ENCODE peak calls at places on chromosomes 7 and 10, in four cellular contexts. B is H1, T is mesenchymal stem cell, U is neuronal stem cell. S is an unnamed sample.

GRCh38 chr7:45662540-45663166 is 88.5 kb downstream of the ADCY1 start:
- DNase-seq in B (no peak), T (no peak), U (no peak), S (peak)

GRCh38 chr7:45174328-45174610 is 16.7 kb downstream of the RAMP3 start:
- DNase-seq in B (no peak), T (no peak), U (no peak), S (no peak)

GRCh38 chr7:1733908-1734252 is 63.8 kb downstream of the ELFN1 start:
- DNase-seq in B (no peak), T (no peak), U (no peak), S (no peak)

GRCh38 chr10:122688293-122688989 is 11.2 kb downstream of the C10orf120 start:
- DNase-seq in B (no peak), T (no peak), U (no peak), S (no peak)

GRCh38 chr10:71797533-71798307 is 24.4 kb upstream of the VSIR start:
- DNase-seq in B (no peak), T (no peak), U (no peak), S (no peak)

GRCh38 chr7:36157506-36158320 is 4.7 kb downstream of the EEPD1 start:
- DNase-seq in B (no peak), T (no peak), U (no peak), S (no peak)

GRCh38 chr10:88281592-88282268 is 301.4 kb downstream of the RNLS start:
- DNase-seq in B (no peak), T (peak), U (no peak), S (no peak)

GRCh38 chr10:124158592-124158991 is 65.2 kb upstream of the CHST15 start:
- DNase-seq in B (no peak), T (no peak), U (no peak), S (no peak)

GRCh38 chr7:41006591-41006990 is 696.3 kb downstream of the INHBA start:
- DNase-seq in B (no peak), T (peak), U (no peak), S (no peak)

GRCh38 chr7:129053938-129054437 is 923 bp downstream of the TNPO3 start:
- DNase-seq in B (no peak), T (peak), U (peak), S (no peak)

GRCh38 chr7:111783867-111784266 is 221.6 kb upstream of the IMMP2L start:
- DNase-seq in B (no peak), T (no peak), U (no peak), S (no peak)

GRCh38 chr10:112783653-112784426 is 166.2 kb upstream of the TCF7L2 start:
- DNase-seq in B (no peak), T (no peak), U (no peak), S (no peak)

GRCh38 chr10:62076872-62077271 is 175.4 kb downstream of the ARID5B start:
- DNase-seq in B (no peak), T (peak), U (no peak), S (no peak)

GRCh38 chr7:137572071-137572784 is 228.7 kb upstream of the PTN start:
- DNase-seq in B (no peak), T (peak), U (no peak), S (no peak)

GRCh38 chr7:45147858-45148652 is 9.5 kb upstream of the RAMP3 start:
- DNase-seq in B (no peak), T (no peak), U (no peak), S (peak)

GRCh38 chr7:97418312-97418711 is 300.8 kb downstream of the SDHAF3 start:
- DNase-seq in B (no peak), T (no peak), U (no peak), S (peak)

GRCh38 chr10:34171957-34172527 is 643.1 kb downstream of the PARD3 start:
- DNase-seq in B (no peak), T (no peak), U (no peak), S (no peak)

GRCh38 chr7:131619336-131620305 is 63.2 kb upstream of the PODXL start:
- DNase-seq in B (no peak), T (no peak), U (no peak), S (no peak)

GRCh38 chr10:109862738-109863137 is 60.6 kb downstream of the XPNPEP1 start:
- DNase-seq in B (no peak), T (no peak), U (no peak), S (no peak)

GRCh38 chr7:45136106-45137060 is 21.2 kb upstream of the RAMP3 start:
- DNase-seq in B (no peak), T (peak), U (peak), S (peak)

GRCh38 chr10:72171175-72171630 is 44.6 kb upstream of the ANAPC16 start:
- DNase-seq in B (no peak), T (peak), U (no peak), S (no peak)

GRCh38 chr10:101050206-101051069 is 11.4 kb upstream of the KAZALD1 start:
- DNase-seq in B (no peak), T (peak), U (peak), S (peak)

GRCh38 chr10:34786464-34786863 is 28.6 kb downstream of the PARD3 start:
- DNase-seq in B (no peak), T (no peak), U (no peak), S (no peak)

GRCh38 chr7:148914208-148914777 is 30.2 kb upstream of the EZH2 start:
- DNase-seq in B (no peak), T (peak), U (no peak), S (no peak)

DNA sequence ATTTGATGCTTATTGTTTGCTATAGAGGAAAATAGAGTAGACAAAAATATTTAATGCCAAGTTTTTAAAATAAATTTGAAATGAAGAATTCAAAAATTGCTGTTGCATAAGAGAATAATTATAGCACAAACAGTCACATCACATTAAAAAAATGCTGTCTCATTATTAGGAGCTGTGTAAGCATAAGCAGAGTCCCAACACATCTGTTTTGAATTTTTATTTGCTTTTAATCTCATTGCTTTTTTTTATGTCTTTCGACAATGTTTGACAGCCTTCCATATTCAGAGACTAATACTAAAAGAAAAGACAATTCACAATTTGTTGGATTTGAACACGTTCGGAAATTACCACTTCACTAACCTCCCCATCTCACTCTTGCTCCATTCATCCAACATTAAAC is 143.5 kb downstream of the TFPI2 start:
- DNase-seq in B (no peak), T (no peak), U (no peak), S (no peak)
- H2BK15ac ChIP-seq in B (no peak), T (no peak), U (no peak), S (no peak)

GRCh38 chr7:32958046-32959025 is 1.1 kb downstream of the FKBP9 start:
- DNase-seq in B (no peak), T (peak), U (no peak), S (peak)

GRCh38 chr7:32952876-32953275 is 4.4 kb upstream of the FKBP9 start:
- DNase-seq in B (no peak), T (no peak), U (no peak), S (no peak)

DNA sequence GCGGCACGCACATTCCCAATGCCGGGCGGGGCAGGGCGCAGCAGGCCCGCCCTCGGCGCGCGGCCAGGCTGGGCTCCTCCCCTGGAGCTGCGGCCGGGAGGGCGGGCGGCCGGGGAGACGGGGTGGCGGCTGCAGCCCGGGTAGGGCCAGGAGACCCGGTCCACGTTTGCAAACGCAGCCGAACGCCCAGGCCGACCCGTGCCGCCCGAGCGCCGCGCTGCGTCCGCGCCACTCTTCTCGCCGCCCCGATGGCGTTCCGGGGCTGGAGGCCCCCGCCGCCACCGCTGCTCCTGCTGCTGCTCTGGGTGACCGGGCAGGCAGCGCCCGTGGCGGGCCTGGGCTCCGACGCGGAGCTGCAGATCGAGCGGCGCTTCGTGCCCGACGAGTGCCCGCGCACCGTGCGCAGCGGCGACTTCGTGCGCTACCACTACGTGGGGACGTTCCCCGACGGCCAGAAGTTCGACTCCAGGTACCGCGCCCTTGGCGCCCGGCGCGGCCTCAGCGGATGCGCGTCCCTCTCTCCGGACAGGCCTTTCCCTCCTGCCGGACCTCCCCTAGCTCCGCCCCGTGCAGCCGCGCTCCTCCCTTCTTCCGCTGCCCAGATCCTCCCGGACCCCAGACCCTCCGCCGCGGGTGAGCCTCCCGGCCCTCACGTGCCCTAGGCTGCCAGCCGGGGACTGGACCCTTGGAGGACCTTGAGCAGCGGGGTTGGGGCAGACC is at the start of gene FKBP9:
- DNase-seq in B (no peak), T (peak), U (peak), S (peak)
- H3K14ac ChIP-seq in B (no peak), T (peak), U (peak), S (peak)

DNA sequence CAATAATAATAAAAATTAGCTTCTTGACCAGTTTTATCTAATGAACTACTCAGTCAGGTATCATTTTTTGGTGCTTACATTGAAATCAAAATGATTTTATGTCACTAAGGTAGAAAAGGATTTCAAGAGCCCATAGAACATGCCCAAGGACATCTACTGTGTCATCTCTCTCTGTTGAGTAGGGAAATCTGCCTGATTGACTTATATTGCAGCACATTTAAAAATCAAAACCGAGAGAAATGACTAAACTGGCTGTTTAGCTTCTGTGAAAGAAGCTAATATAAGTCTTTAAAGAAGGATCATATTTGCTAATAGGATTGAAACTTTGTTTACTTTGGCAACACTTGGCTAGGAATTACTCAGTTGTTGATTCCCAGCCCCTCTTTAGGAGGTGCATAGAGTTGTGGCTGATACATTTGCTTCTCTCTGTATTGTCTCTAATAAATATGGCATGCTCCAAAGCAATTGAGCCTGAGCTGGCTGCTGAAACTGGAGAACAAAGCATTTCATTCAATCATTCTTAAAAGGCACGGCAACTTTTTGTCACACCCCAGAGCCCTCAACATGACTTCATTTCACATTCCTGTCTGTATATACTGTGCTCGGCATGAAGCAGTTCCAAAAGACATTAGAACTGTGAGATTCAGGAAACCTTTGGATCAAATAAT is 1096.9 kb upstream of the POT1 start:
- DNase-seq in B (no peak), T (no peak), U (peak), S (no peak)
- H3K4me2 ChIP-seq in B (no peak), T (no peak), U (no peak), S (no peak)

GRCh38 chr7:101629171-101629570 is at the start of gene MYL10:
- DNase-seq in B (no peak), T (no peak), U (no peak), S (no peak)
- H2BK15ac ChIP-seq in B (no peak), T (no peak), U (no peak), S (no peak)

DNA sequence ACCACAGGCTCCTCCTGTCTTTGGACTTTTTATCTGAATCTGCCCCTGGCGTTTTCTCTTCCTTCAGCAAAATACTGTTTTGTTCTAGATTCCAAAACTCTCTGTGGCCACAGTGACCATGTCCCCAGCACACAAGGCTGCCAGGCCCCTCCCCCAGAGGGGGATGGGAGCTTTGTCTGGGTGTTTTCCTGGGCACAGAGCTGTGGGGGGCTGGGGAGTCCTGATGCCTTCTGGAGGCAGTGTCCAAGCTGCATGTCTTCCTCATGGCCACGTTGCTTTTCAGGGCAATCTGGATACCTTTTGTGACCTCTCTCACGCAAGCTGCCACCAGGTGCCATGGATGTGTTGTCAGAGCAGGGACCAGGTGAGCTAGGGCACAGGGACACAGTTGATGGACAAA is 26.2 kb downstream of the ANTXRL start:
- DNase-seq in B (no peak), T (no peak), U (no peak), S (peak)
- H3K14ac ChIP-seq in B (no peak), T (no peak), U (peak), S (peak)

GRCh38 chr10:89552213-89552612 is 16.8 kb upstream of the SLC16A12 start:
- DNase-seq in B (no peak), T (no peak), U (no peak), S (no peak)

GRCh38 chr10:89555688-89556445 is 20.5 kb upstream of the SLC16A12 start:
- DNase-seq in B (no peak), T (no peak), U (no peak), S (no peak)

GRCh38 chr10:89550509-89550908 is 15.1 kb upstream of the SLC16A12 start:
- DNase-seq in B (no peak), T (no peak), U (no peak), S (no peak)

GRCh38 chr10:89554433-89554832 is 19.0 kb upstream of the SLC16A12 start:
- DNase-seq in B (no peak), T (no peak), U (no peak), S (no peak)

DNA sequence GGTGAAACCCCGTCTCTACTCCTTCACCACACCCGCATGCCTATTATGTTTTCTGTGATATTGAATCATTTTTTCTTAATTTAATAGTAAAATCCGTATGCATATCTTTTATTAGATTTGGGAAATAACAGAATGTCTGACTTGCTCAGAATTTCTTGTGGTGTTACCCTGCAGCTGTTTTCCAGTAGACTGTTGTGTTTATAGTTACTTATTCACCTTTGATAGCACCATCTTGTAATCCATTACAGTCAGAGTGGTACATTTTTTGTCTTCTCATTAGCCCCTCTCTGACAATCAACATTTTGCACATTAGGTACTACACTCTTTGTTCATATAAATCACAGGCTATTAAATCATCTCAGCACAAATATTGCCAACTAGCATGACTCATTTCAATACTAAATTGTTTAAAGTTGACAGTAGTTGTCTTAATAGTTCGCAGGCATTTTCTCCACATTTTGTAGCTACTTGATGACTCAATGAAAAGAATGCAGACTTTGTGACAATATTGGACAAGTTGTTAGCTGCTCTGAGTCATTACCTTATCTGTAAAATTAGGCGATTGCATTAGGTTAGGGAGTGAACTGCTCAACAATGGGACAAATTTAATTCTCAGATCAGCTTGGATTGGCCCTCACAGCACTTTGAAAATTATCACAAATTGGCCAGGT is 17.8 kb upstream of the SLC16A12 start:
- DNase-seq in B (no peak), T (peak), U (no peak), S (no peak)
- H3K4me2 ChIP-seq in B (no peak), T (no peak), U (no peak), S (no peak)